ENCODE peak calls at places on chromosomes 12 and 14, in ten cellular contexts. S is H1, R is A549, X is uterus, A is HepG2, D is testis, Y is body of pancreas, P is stomach, J is tibial nerve, Z is spleen. I is an unnamed sample. For H3K9me3, the result is how much of the 10 kb centered on the place peaks cover.

GRCh38 chr14:56199095-56199975 is 81.1 kb downstream of the PELI2 start:
- DNase-seq in S (no peak), R (peak), X (peak), A (no peak), D (peak), Y (no peak), P (no peak), J (peak), Z (no peak), I (no peak)

GRCh38 chr12:131832393-131833231 is 4.4 kb downstream of the MMP17 start:
- DNase-seq in S (no peak), R (peak), X (peak), A (no peak), D (peak), Y (no peak), P (no peak), J (no peak), Z (no peak), I (no peak)

GRCh38 chr14:35506927-35507326 is 27.0 kb upstream of the INSM2 start:
- DNase-seq in S (no peak), R (no peak), X (no peak), A (no peak), D (no peak), Y (no peak), P (no peak), J (no peak), Z (no peak), I (no peak)

GRCh38 chr12:124727244-124727673 is 136.4 kb downstream of the SCARB1 start:
- DNase-seq in S (no peak), R (no peak), X (peak), A (peak), D (no peak), Y (peak), P (peak), J (peak), Z (peak), I (peak)

GRCh38 chr14:54343276-54344121 is 53.3 kb upstream of the CDKN3 start:
- DNase-seq in S (no peak), R (no peak), X (no peak), A (peak), D (no peak), Y (no peak), P (no peak), J (no peak), Z (no peak), I (no peak)

GRCh38 chr14:76080009-76080408 is 71.7 kb upstream of the GPATCH2L start:
- DNase-seq in S (no peak), R (no peak), X (no peak), A (no peak), D (no peak), Y (no peak), P (no peak), J (no peak), Z (no peak), I (no peak)

GRCh38 chr12:21656931-21657335 is 709 bp downstream of the LDHB start:
- DNase-seq in S (no peak), R (peak), X (peak), A (no peak), D (peak), Y (peak), P (peak), J (peak), Z (peak), I (no peak)

GRCh38 chr12:100706029-100706428 is 88.5 kb upstream of the ANO4 start:
- DNase-seq in S (no peak), R (no peak), X (no peak), A (no peak), D (no peak), Y (no peak), P (no peak), J (no peak), Z (no peak), I (no peak)

GRCh38 chr14:73850940-73851339 is 691 bp upstream of the PTGR2 start:
- DNase-seq in S (no peak), R (no peak), X (no peak), A (peak), D (no peak), Y (no peak), P (no peak), J (no peak), Z (no peak), I (no peak)

GRCh38 chr12:110577717-110578521 is 5.2 kb downstream of the PPTC7 start:
- DNase-seq in S (no peak), R (peak), X (no peak), A (no peak), D (no peak), Y (no peak), P (no peak), J (no peak), Z (no peak), I (no peak)

GRCh38 chr12:43029971-43030370 is 440.4 kb upstream of the PRICKLE1 start:
- DNase-seq in S (no peak), R (no peak), X (no peak), A (no peak), D (no peak), Y (no peak), P (no peak), J (no peak), Z (no peak), I (no peak)

GRCh38 chr12:91577586-91578539 is 395.2 kb upstream of the DCN start:
- DNase-seq in S (no peak), R (peak), X (no peak), A (no peak), D (no peak), Y (no peak), P (no peak), J (no peak), Z (no peak), I (no peak)

DNA sequence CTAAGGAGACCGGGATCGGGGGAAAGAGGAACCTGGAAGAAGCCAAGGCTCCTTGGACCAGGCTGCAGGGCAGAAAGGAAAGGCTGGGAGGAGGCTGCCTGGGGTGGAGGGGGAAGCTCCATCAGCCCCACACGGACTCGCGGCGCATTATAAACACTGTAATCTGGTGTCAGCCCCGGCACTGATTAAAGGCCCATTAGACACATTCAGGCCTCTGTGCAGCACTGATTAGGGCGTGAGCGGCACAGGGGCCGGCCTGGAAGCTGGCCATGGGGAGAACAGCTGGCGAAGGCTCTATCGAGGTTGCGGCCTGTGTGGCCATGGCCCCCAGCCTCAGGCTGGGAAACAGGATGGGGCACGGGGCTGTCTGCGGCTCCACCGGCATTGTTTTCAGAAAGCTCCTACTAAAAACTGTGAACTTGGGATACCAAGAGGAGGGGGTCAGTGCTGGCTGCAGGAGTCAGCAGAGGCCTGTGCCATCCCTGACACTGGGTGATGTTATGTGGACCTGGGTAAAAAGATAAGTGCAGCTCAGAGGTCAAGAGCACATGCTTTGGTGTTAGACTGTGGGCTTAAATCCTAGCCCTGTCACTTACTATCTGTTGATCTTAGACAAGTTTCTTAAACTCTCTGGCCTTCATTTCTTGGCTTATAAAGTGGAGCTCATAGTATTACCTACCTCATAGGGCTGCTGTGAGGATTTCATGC is 10.6 kb downstream of the ACVRL1 start:
- DNase-seq in S (no peak), R (no peak), X (no peak), A (no peak), D (peak), Y (no peak), P (peak), J (no peak), Z (no peak), I (no peak)
- TF ChIP-seq POLR2A in S (no peak), R (no peak), X (no peak), A (no peak), D (no peak), Y (no peak), P (no peak), J (no peak), Z (no peak), I (no peak)

DNA sequence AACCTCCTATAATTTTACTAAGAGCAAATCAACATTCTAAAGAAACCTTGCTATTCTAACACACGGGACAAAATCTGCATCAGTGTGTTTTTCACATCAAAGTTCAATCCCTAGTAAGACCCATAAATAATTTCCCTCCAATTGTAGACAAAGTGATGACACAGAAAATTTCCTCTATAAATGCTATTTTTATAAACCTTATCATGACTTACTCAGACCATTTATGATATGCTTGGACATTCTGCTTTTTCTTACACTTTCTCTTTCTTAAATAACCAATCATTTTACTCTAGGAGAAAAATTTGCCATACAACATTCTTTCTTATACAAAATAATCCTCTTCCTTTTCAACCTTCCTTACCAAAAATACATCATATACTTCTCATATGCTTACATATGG is 67.0 kb downstream of the SDR9C7 start:
- DNase-seq in S (no peak), R (no peak), X (no peak), A (no peak), D (no peak), Y (no peak), P (no peak), J (no peak), Z (no peak), I (no peak)
- H3K9me3 ChIP-seq in S (half or more), R (half or more), X (under half), A (half or more), D (under half), Y (under half), P (under half), J (under half), Z (under half), I (under half)

GRCh38 chr12:6059221-6059620 is 65.2 kb downstream of the VWF start:
- DNase-seq in S (no peak), R (no peak), X (no peak), A (no peak), D (no peak), Y (no peak), P (no peak), J (no peak), Z (no peak), I (no peak)
- H3K27ac ChIP-seq in S (no peak), R (no peak), X (no peak), A (peak), D (no peak), Y (no peak), P (no peak), J (peak), Z (no peak), I (no peak)

DNA sequence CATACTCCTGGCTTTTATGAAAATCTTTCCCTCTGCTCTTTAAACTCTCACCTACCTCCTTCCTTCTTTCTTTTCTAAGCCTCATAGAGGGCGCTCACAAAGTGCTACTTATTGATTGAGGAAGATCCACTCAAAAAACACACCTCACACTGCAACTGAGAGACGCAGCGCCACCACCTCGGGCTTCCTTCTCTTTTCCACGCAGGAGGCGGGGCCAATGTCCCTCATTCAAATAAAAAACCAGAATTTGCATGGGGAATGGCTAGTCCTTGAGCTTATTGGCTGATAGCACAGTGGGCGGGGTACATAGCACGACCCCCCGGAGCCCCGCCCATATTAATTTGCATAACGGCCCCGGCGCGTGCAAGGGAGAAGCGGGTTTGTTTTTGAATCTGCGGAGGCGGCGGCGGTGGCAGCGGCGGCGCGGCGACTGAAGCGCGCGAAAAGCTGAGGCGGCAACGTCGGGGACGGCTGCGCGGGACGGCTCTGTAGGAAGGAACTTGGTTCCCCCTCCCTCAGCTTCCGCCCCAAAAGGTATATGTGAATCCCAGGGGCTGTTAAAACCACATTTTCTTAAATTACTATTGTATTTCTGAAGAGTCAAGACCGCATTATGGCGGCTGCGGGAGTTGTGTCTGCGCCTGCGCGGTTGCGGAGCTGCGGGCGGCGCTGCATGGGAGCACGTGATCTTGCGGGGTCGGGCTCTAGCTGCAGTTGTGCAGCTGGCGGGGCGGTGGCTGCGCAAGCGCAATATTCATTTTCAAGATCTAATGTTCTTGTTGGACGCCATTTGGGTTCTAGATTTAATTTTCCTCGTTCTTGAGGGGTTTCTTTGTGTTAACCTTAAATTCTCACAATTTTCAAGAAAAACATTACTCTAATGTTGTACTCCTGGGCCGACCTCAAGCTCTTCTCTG is at the start of gene ATF7IP:
- DNase-seq in S (peak), R (peak), X (peak), A (peak), D (peak), Y (peak), P (peak), J (peak), Z (peak), I (peak)
- TF ChIP-seq POLR2A in S (peak), R (peak), X (peak), A (no peak), D (peak), Y (peak), P (peak), J (peak), Z (peak), I (no peak)

DNA sequence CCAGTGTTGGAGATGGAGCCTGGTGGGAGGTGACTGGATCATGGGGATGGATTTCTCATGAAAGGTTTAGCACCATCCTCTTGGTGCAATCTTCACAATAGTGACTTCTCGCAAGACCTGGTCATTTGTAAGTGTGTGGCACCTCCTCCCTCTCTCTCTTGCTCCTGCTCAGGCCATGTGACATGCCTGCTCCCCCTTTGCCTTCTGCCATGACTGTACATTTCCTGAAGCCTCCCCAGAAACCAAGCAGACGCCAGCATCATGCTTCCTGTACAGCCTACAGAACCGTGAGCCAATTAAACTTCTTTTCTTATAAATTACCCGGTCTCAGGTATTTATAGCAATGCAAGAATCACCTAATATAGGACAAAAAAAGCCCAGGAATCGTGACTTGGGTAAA is 171.0 kb upstream of the FOXN3 start:
- DNase-seq in S (no peak), R (no peak), X (no peak), A (no peak), D (no peak), Y (no peak), P (no peak), J (no peak), Z (no peak), I (no peak)
- H3K9me3 ChIP-seq in S (under half), R (under half), X (under half), A (under half), D (under half), Y (under half), P (under half), J (under half), Z (under half), I (under half)

DNA sequence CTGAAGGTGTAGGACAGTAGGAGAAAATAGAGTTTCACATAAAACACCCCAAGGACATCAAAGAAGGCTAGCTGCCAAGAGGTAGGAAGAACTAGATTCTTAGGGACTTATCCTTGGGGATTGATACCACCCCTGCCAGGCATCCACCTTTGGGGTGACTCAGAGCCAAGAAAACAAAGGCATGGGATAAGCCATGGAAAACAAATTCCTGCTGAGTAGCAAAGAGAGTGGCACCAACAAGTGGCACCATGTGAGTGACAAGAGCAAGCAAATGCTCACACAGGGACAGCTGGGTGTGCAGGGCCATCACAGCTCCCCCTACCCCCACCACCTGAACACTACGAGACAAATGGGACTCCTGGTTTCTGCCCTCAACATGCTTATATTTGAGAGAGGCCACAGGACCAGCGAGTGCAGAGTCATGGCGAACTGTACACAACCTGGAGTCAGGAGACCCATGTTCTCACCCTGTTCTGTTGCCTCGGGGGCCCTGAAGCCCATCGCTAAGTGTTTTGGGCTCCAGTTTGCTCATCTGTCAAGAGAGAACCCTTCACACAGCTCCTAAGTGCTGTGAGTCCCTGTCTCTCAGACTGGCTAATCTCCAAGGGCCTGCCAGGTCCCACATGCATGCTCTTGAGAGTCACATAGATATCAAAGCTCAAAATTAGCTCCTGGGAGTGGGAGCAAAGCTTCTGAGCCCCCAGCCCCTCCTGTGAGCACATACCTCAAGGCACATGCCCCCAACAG is 91.9 kb downstream of the DPF3 start:
- DNase-seq in S (no peak), R (no peak), X (no peak), A (no peak), D (no peak), Y (no peak), P (no peak), J (no peak), Z (no peak), I (no peak)
- H3K27ac ChIP-seq in S (no peak), R (peak), X (no peak), A (no peak), D (no peak), Y (no peak), P (no peak), J (no peak), Z (no peak), I (no peak)

DNA sequence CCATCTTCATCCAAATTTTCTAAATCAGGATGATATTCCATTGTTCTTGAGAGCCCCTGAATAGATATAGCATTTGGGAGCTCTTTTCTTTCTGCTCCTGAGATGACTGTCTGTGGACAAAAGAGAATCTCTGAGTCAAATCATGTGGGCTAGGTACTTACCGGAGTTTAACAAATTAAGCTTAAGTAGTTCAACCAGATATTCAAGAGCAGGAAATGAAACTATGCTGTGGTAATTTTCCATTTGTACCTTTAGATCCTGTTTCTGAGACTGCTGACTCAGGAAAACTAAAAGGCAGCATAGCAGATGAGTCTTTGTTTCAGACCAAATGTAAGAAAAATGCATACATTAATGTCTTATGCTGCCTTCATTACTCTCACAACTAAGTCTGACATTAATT is at the start of gene CLEC7A:
- DNase-seq in S (no peak), R (no peak), X (no peak), A (no peak), D (no peak), Y (no peak), P (no peak), J (no peak), Z (no peak), I (no peak)
- TF ChIP-seq POLR2A in S (no peak), R (no peak), X (no peak), A (no peak), D (no peak), Y (peak), P (no peak), J (no peak), Z (no peak), I (no peak)

I was measured in esophagus squamous epithelium.